ENCODE peak calls at places on chromosomes 2 and 18, in nine cellular contexts. D is RWPE1, H is hepatocyte, K is heart left ventricle, W is fibroblast of mammary gland, C is nephron progenitor cell, Q is coronary artery, M is prostate gland, T is AG09309. F is an unnamed sample.

GRCh38 chr2:65494078-65494477 is 61.7 kb upstream of the SPRED2 start:
- DNase-seq in D (no peak), H (no peak), K (no peak), W (no peak), C (no peak), Q (no peak), M (no peak), T (no peak), F (no peak)

GRCh38 chr2:105397959-105398521 is 811 bp downstream of the FHL2 start:
- DNase-seq in D (no peak), H (no peak), K (no peak), W (no peak), C (no peak), Q (no peak), M (no peak), T (no peak), F (no peak)

GRCh38 chr2:65991332-65991731 is 443.6 kb upstream of the MEIS1 start:
- DNase-seq in D (no peak), H (peak), K (no peak), W (no peak), C (peak), Q (no peak), M (peak), T (no peak), F (no peak)

GRCh38 chr2:205688417-205689200 is 6.3 kb downstream of the NRP2 start:
- DNase-seq in D (no peak), H (no peak), K (no peak), W (no peak), C (no peak), Q (no peak), M (no peak), T (no peak), F (no peak)

GRCh38 chr2:203706403-203706802 is at the start of gene CD28:
- DNase-seq in D (no peak), H (no peak), K (peak), W (no peak), C (no peak), Q (no peak), M (no peak), T (no peak), F (peak)

GRCh38 chr18:11859903-11860407 is 8.7 kb downstream of the CHMP1B start:
- DNase-seq in D (peak), H (peak), K (no peak), W (peak), C (no peak), Q (no peak), M (no peak), T (no peak), F (no peak)

GRCh38 chr2:143128681-143129580 is at the start of gene ARHGAP15:
- DNase-seq in D (no peak), H (no peak), K (no peak), W (no peak), C (no peak), Q (no peak), M (no peak), T (no peak), F (peak)

GRCh38 chr2:6177796-6178195 is 485.6 kb downstream of the SOX11 start:
- DNase-seq in D (no peak), H (no peak), K (no peak), W (no peak), C (no peak), Q (no peak), M (no peak), T (no peak), F (no peak)

GRCh38 chr18:22344908-22345670 is 72.6 kb downstream of the CTAGE1 start:
- DNase-seq in D (no peak), H (no peak), K (no peak), W (no peak), C (no peak), Q (no peak), M (no peak), T (no peak), F (no peak)

GRCh38 chr2:44548221-44549098 is 186.7 kb downstream of the CAMKMT start:
- DNase-seq in D (no peak), H (no peak), K (no peak), W (no peak), C (no peak), Q (no peak), M (no peak), T (no peak), F (no peak)

DNA sequence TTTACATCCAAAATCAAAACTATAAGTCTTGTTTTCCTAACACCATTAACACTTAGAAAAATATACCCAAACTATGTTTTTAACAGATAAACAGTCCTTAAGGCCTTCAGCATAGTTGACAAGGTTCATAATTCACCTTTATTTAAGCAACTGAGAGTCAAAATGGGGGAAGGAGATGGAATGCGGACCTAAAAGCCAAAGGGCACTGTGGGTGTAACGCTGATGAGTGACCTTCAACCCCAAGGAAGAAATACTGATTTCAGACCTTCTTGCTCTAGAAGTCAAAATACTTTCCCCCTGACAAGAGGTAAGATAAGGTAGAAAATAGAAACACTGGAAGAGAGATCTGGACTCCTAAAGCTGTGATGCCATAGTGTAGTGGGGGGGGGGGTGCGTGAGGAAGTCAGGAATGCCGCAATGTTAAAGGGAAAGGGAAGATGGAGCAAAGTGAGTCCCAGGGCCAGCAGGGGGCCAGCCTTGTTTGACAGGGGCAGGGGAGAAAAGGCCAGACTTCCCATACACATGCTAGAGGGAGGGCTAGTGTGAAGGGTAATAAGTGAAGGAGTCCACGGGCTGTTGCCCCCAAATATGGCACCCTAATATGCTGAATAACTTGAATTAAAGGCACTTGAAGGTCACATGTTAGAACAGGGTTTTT is 31.4 kb downstream of the CCDC93 start:
- DNase-seq in D (no peak), H (no peak), K (no peak), W (no peak), C (no peak), Q (no peak), M (no peak), T (no peak), F (no peak)
- TF ChIP-seq CTCF in D (no peak), H (no peak), K (no peak), W (no peak), C (no peak), Q (no peak), M (no peak), T (no peak), F (no peak)

GRCh38 chr2:113200736-113201490 is 27.1 kb downstream of the PSD4 start:
- DNase-seq in D (peak), H (no peak), K (no peak), W (no peak), C (no peak), Q (no peak), M (no peak), T (no peak), F (no peak)

GRCh38 chr2:113201496-113202304 is 27.9 kb downstream of the PSD4 start:
- DNase-seq in D (no peak), H (no peak), K (no peak), W (no peak), C (no peak), Q (no peak), M (no peak), T (no peak), F (no peak)

GRCh38 chr2:113198790-113199612 is 25.2 kb downstream of the PSD4 start:
- DNase-seq in D (peak), H (peak), K (peak), W (peak), C (peak), Q (no peak), M (peak), T (no peak), F (peak)

GRCh38 chr2:113198048-113198789 is 24.4 kb downstream of the PSD4 start:
- DNase-seq in D (no peak), H (no peak), K (no peak), W (no peak), C (no peak), Q (no peak), M (peak), T (no peak), F (no peak)

GRCh38 chr2:113200236-113200635 is 26.5 kb downstream of the PSD4 start:
- DNase-seq in D (no peak), H (no peak), K (no peak), W (no peak), C (no peak), Q (no peak), M (no peak), T (no peak), F (no peak)
- TF ChIP-seq CTCF in D (no peak), H (no peak), K (no peak), W (no peak), C (no peak), Q (no peak), M (no peak), T (peak), F (no peak)

GRCh38 chr18:57882465-57882864 is 79.3 kb upstream of the ATP8B1 start:
- DNase-seq in D (no peak), H (no peak), K (no peak), W (no peak), C (no peak), Q (no peak), M (no peak), T (no peak), F (no peak)

GRCh38 chr18:57885931-57886330 is 82.8 kb upstream of the ATP8B1 start:
- DNase-seq in D (no peak), H (no peak), K (no peak), W (peak), C (no peak), Q (no peak), M (no peak), T (no peak), F (no peak)

DNA sequence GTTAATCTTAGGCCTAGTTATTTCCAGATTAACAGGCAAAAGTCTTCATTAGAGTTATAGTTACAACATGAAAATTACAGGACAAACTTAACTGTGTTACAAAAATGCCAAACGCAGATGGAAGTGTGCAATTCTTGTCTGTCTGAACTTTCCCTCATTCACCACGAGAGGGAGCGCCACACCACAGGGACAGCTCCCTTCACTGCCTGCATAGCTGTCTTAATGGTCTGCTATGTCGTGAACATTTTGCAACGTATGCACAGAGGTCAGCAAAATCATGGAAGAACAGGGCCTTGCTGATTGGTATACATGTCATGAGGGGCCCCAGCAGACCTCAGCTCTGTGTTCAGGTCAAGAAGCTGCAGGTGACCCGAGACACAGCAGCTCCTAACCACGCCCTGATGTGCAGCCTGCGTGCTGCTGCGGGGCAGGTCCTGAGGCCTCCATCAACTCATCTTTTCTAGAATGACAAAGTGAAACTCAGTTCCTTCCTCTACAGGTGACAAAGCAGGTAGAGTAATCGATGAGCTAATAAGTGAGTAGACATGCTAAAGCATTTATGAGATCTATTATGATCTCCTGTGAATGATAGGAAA is 78.8 kb upstream of the ATP8B1 start:
- DNase-seq in D (peak), H (peak), K (peak), W (peak), C (peak), Q (no peak), M (peak), T (peak), F (peak)
- TF ChIP-seq CTCF in D (peak), H (peak), K (peak), W (peak), C (peak), Q (peak), M (peak), T (peak), F (peak)

GRCh38 chr2:57097855-57098254 is 914.1 kb downstream of the CCDC85A start:
- DNase-seq in D (no peak), H (no peak), K (no peak), W (no peak), C (no peak), Q (no peak), M (no peak), T (no peak), F (no peak)

GRCh38 chr2:57093020-57093419 is 909.2 kb downstream of the CCDC85A start:
- DNase-seq in D (no peak), H (no peak), K (no peak), W (no peak), C (no peak), Q (no peak), M (no peak), T (no peak), F (no peak)
- TF ChIP-seq CTCF in D (no peak), H (no peak), K (no peak), W (no peak), C (no peak), Q (no peak), M (no peak), T (no peak), F (no peak)

DNA sequence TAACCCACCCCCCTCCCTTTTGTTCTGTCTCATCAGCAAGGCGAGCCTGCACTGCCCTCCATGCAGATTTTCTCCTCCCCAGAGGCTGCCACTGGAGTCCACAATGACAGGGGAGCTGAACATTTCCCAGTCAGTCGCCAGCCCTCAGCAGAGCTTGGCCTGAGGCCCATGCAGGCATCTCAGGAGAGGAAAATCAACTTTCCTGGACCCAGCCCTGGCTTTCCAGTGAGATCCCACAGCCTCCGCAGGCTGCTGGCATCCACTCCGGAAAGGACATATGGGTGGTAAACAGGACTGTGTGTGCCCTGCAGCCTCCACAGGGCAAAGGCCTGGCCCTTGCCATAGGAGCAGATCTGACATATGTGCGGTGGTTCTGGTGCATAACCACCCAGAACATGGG is 253.8 kb downstream of the TNS1 start:
- DNase-seq in D (no peak), H (no peak), K (no peak), W (no peak), C (no peak), Q (no peak), M (no peak), T (no peak), F (peak)
- TF ChIP-seq CTCF in D (no peak), H (no peak), K (no peak), W (no peak), C (no peak), Q (no peak), M (no peak), T (no peak), F (no peak)

GRCh38 chr2:3198119-3198518 is 179.5 kb downstream of the EIPR1 start:
- DNase-seq in D (no peak), H (no peak), K (no peak), W (peak), C (peak), Q (no peak), M (no peak), T (no peak), F (no peak)
- TF ChIP-seq CTCF in D (no peak), H (no peak), K (no peak), W (no peak), C (peak), Q (no peak), M (no peak), T (no peak), F (no peak)